ENCODE peak calls at places on chromosomes 4 and X, in seven cellular contexts. I is HCT116, O is SK-N-SH, C is HepG2, G is NT2/D1, H is H1, Q is K562. S is an unnamed sample.

GRCh38 chr4:111960241-111960667 is 185.0 kb upstream of the FAM241A start:
- DNase-seq in I (peak), O (no peak), C (no peak), G (no peak), H (no peak), Q (no peak), S (peak)

GRCh38 chr4:138797646-138798045 is 217.9 kb upstream of the NOCT start:
- DNase-seq in I (no peak), O (no peak), C (no peak), G (no peak), H (no peak), Q (no peak), S (no peak)

GRCh38 chr4:85777908-85778808 is 303.2 kb downstream of the ARHGAP24 start:
- DNase-seq in I (no peak), O (no peak), C (no peak), G (no peak), H (no peak), Q (no peak), S (peak)

GRCh38 chr4:139797287-139797686 is 131.7 kb downstream of the MGST2 start:
- DNase-seq in I (no peak), O (no peak), C (no peak), G (no peak), H (no peak), Q (no peak), S (no peak)

GRCh38 chrX:149962859-149963757 is 24.8 kb upstream of the EOLA2 start:
- DNase-seq in I (peak), O (peak), C (peak), G (peak), H (no peak), Q (peak), S (peak)

GRCh38 chr4:118033148-118034060 is 882 bp upstream of the NDST3 start:
- DNase-seq in I (peak), O (peak), C (no peak), G (peak), H (peak), Q (peak), S (no peak)

GRCh38 chrX:13985697-13986435 is 43.8 kb downstream of the GEMIN8 start:
- DNase-seq in I (no peak), O (no peak), C (no peak), G (no peak), H (no peak), Q (no peak), S (no peak)

GRCh38 chrX:110795645-110796510 is at the start of gene CHRDL1:
- DNase-seq in I (no peak), O (peak), C (no peak), G (peak), H (peak), Q (no peak), S (no peak)

GRCh38 chr4:114694770-114695169 is 96.2 kb downstream of the UGT8 start:
- DNase-seq in I (peak), O (peak), C (peak), G (peak), H (no peak), Q (peak), S (peak)

GRCh38 chr4:46016306-46016705 is 107.5 kb downstream of the GABRG1 start:
- DNase-seq in I (no peak), O (no peak), C (no peak), G (no peak), H (no peak), Q (peak), S (no peak)

GRCh38 chrX:16466640-16467432 is 183.1 kb upstream of the S100G start:
- DNase-seq in I (no peak), O (no peak), C (no peak), G (no peak), H (no peak), Q (no peak), S (no peak)

GRCh38 chr4:95362906-95363578 is 185.7 kb downstream of the UNC5C start:
- DNase-seq in I (peak), O (peak), C (peak), G (peak), H (peak), Q (peak), S (no peak)

GRCh38 chr4:153018031-153018430 is 81.9 kb downstream of the FHDC1 start:
- DNase-seq in I (no peak), O (no peak), C (no peak), G (no peak), H (no peak), Q (no peak), S (no peak)

GRCh38 chr4:89482926-89483595 is 175.5 kb upstream of the GPRIN3 start:
- DNase-seq in I (no peak), O (no peak), C (no peak), G (no peak), H (no peak), Q (no peak), S (no peak)

GRCh38 chrX:55841962-55842752 is 124.6 kb downstream of the RRAGB start:
- DNase-seq in I (no peak), O (no peak), C (no peak), G (no peak), H (no peak), Q (no peak), S (no peak)

GRCh38 chr4:35734381-35735098 is 509.8 kb downstream of the ARAP2 start:
- DNase-seq in I (no peak), O (no peak), C (no peak), G (no peak), H (no peak), Q (no peak), S (no peak)

GRCh38 chr4:5157721-5158390 is 106.6 kb downstream of the STK32B start:
- DNase-seq in I (no peak), O (no peak), C (no peak), G (no peak), H (peak), Q (no peak), S (no peak)

GRCh38 chrX:41441934-41442823 is 5.0 kb upstream of the NYX start:
- DNase-seq in I (peak), O (peak), C (peak), G (peak), H (peak), Q (peak), S (peak)

GRCh38 chrX:134396174-134396573 is 63.8 kb upstream of the HPRT1 start:
- DNase-seq in I (no peak), O (peak), C (no peak), G (no peak), H (no peak), Q (no peak), S (no peak)

GRCh38 chr4:71554025-71554424 is 215.2 kb downstream of the SLC4A4 start:
- DNase-seq in I (no peak), O (no peak), C (no peak), G (no peak), H (no peak), Q (no peak), S (no peak)
- TF ChIP-seq YY1 in I (no peak), O (no peak), C (no peak), G (no peak), H (no peak), Q (no peak), S (no peak)

GRCh38 chr4:54961357-54961975 is 163.9 kb downstream of the KDR start:
- DNase-seq in I (peak), O (peak), C (no peak), G (no peak), H (no peak), Q (peak), S (no peak)
- TF ChIP-seq YY1 in I (no peak), O (no peak), C (no peak), G (no peak), H (no peak), Q (no peak), S (no peak)

DNA sequence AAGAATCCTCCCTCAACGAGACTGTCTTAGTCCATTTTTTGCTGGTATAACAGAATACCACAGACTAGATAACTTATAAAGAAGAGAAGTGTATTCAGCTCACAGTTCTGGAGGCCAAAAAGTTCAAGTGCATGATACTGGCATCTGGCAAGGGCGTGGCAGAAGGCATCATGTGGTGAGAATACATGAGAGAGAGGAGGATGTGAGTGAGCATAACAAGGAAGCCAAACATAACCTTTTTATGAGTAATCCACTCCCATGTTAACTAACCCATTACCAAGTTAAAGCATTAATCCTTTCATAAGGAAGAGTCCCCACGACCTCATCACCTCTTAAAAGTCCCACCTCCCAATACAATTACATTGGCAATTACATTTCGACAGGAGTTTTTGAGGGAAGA is 504.6 kb downstream of the IQCM start:
- DNase-seq in I (no peak), O (no peak), C (no peak), G (no peak), H (no peak), Q (no peak), S (no peak)
- TF ChIP-seq YY1 in I (no peak), O (no peak), C (no peak), G (no peak), H (no peak), Q (no peak), S (no peak)

DNA sequence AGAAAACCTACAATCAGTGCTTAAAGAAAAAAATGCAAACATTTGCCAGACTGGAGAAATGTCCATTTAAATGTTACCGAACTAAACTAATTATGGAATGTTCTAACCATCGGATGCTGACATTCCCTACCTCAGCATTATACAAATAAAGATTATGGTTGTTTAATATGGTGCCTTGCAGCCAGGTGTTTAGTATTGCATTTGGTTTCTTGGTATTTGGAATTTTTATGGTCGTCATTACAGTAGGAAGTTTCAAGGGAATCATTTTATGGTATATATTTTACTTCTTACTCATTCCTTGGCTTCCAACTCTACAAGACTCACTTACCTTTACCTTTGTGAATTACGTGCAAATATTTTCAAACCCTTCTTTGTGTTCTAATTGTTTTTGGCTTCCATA is 103.1 kb upstream of the PNPLA4 start:
- DNase-seq in I (no peak), O (no peak), C (no peak), G (no peak), H (no peak), Q (no peak), S (no peak)
- TF ChIP-seq YY1 in I (no peak), O (no peak), C (no peak), G (no peak), H (no peak), Q (no peak), S (no peak)

GRCh38 chr4:113591982-113592381 is 169.6 kb downstream of the CAMK2D start:
- DNase-seq in I (no peak), O (no peak), C (no peak), G (no peak), H (no peak), Q (no peak), S (no peak)
- TF ChIP-seq YY1 in I (no peak), O (no peak), C (no peak), G (no peak), H (no peak), Q (no peak), S (no peak)

DNA sequence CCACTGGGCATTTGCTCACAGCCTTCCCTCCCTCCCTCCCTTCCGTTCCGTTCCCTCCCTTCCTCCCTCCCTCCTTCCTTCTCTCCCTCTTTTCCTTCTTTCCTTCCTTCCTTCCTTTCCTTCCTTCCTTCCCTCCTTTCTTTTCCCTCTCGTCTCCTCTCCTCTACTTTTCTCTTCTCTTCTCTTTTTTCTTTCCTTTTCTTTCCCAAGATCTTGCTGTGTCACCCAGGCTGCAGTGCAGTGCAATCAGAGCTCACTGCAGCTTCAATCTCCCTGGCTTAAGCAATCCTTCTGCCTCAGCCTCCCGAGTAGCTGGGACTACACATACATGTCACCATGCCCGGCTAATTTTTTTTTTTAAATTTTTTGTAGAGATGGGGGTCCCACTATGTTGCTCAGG is 26.7 kb upstream of the ING2 start:
- DNase-seq in I (no peak), O (no peak), C (no peak), G (no peak), H (no peak), Q (no peak), S (no peak)
- TF ChIP-seq YY1 in I (no peak), O (no peak), C (no peak), G (no peak), H (no peak), Q (no peak), S (no peak)

DNA sequence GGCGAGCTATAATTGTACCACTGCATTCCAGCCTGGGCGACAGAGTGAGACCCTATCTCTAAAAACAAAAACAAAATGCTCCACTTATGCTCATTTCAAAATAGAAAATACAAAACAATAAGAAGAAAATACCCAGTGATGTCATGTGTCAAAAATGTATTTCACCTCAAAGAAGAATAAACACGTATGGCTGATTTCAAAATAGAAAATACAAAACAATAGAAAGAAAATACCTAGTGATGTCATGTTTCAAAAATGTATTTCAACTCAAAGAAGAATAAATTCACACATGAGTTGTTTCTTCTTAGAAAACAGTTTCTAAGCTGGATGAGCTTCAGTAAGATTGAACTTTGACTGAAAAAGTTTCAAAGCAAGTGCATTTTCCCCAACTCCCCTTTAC is 20.3 kb upstream of the PDCL2 start:
- DNase-seq in I (no peak), O (no peak), C (no peak), G (no peak), H (no peak), Q (no peak), S (no peak)
- TF ChIP-seq YY1 in I (no peak), O (no peak), C (no peak), G (no peak), H (no peak), Q (no peak), S (no peak)

S was measured in GM12878.